ENCODE peak calls at places on chromosome 21, in ten cellular contexts. N is Daoy; X is NCI-H69; R is epithelial cell of prostate; B is thyroid gland; G is astrocyte of the spinal cord; D is omental fat pad; J is T-helper 17 cell; W is activated gamma-delta T cell treated with anti-CD3 and anti-CD28 coated beads, Interleukin-2, amount 50 U/mL, for 16 hours; T is CD8-positive, alpha-beta memory T cell. A is an unnamed sample.

GRCh38 chr21:33061233-33061632 is 8.7 kb upstream of the OLIG1 start:
- DNase-seq in N (no peak), X (no peak), R (no peak), B (no peak), G (no peak), D (no peak), J (no peak), W (no peak), T (no peak), A (no peak)

GRCh38 chr21:45294509-45295291 is 7.0 kb upstream of the POFUT2 start:
- DNase-seq in N (peak), X (no peak), R (no peak), B (peak), G (peak), D (no peak), J (no peak), W (no peak), T (no peak), A (no peak)

GRCh38 chr21:34881894-34882371 is 167.2 kb downstream of the RUNX1 start:
- DNase-seq in N (peak), X (no peak), R (no peak), B (no peak), G (peak), D (no peak), J (no peak), W (no peak), T (no peak), A (no peak)

GRCh38 chr21:35395728-35396127 is 346.6 kb upstream of the RUNX1 start:
- DNase-seq in N (no peak), X (no peak), R (peak), B (no peak), G (no peak), D (no peak), J (no peak), W (no peak), T (no peak), A (no peak)

GRCh38 chr21:26445440-26445839 is 127.6 kb downstream of the CYYR1 start:
- DNase-seq in N (no peak), X (no peak), R (no peak), B (no peak), G (peak), D (no peak), J (no peak), W (no peak), T (no peak), A (no peak)

GRCh38 chr21:38984982-38985422 is 179.3 kb downstream of the ETS2 start:
- DNase-seq in N (peak), X (no peak), R (no peak), B (no peak), G (peak), D (no peak), J (no peak), W (no peak), T (no peak), A (no peak)

GRCh38 chr21:44603911-44604310 is 3.5 kb downstream of the KRTAP10-7 start:
- DNase-seq in N (no peak), X (no peak), R (no peak), B (no peak), G (no peak), D (no peak), J (no peak), W (no peak), T (no peak), A (no peak)

GRCh38 chr21:37407719-37408455 is 41.3 kb downstream of the DYRK1A start:
- DNase-seq in N (no peak), X (no peak), R (no peak), B (no peak), G (peak), D (no peak), J (no peak), W (no peak), T (no peak), A (no peak)

GRCh38 chr21:42590431-42591131 is 62.8 kb upstream of the PDE9A start:
- DNase-seq in N (no peak), X (no peak), R (no peak), B (no peak), G (no peak), D (no peak), J (no peak), W (no peak), T (peak), A (no peak)

GRCh38 chr21:46118871-46119564 is 21.1 kb downstream of the COL6A2 start:
- DNase-seq in N (no peak), X (no peak), R (no peak), B (no peak), G (no peak), D (peak), J (peak), W (no peak), T (no peak), A (no peak)

GRCh38 chr21:24225432-24225831 is 1381.8 kb downstream of the MRPL39 start:
- DNase-seq in N (peak), X (peak), R (peak), B (no peak), G (peak), D (no peak), J (no peak), W (no peak), T (no peak), A (no peak)

GRCh38 chr21:37531402-37532042 is 164.9 kb downstream of the DYRK1A start:
- DNase-seq in N (peak), X (peak), R (no peak), B (peak), G (no peak), D (no peak), J (no peak), W (no peak), T (no peak), A (peak)

GRCh38 chr21:29209696-29210095 is 79.3 kb downstream of the MAP3K7CL start:
- DNase-seq in N (no peak), X (no peak), R (no peak), B (no peak), G (peak), D (no peak), J (no peak), W (no peak), T (no peak), A (no peak)

GRCh38 chr21:34792504-34793089 is 123.8 kb downstream of the CLIC6 start:
- DNase-seq in N (no peak), X (no peak), R (no peak), B (no peak), G (no peak), D (no peak), J (no peak), W (no peak), T (no peak), A (no peak)